ENCODE peak calls at places on chromosomes 4 and X, in seven cellular contexts. R is cardiac muscle cell, C is HL-60, L is neural progenitor cell, J is K562, T is colonic mucosa, G is iPS DF 6.9. F is an unnamed sample.

GRCh38 chrX:122703762-122704161 is 480.3 kb upstream of the GRIA3 start:
- DNase-seq in R (no peak), C (no peak), L (peak), J (no peak), T (no peak), G (no peak), F (no peak)

GRCh38 chr4:24768006-24768405 is 27.4 kb upstream of the SOD3 start:
- DNase-seq in R (no peak), C (no peak), L (no peak), J (no peak), T (no peak), G (no peak), F (no peak)

GRCh38 chr4:15498356-15498755 is 28.7 kb downstream of the CC2D2A start:
- DNase-seq in R (no peak), C (no peak), L (no peak), J (no peak), T (no peak), G (no peak), F (no peak)

GRCh38 chrX:11438767-11439166 is 145.6 kb downstream of the AMELX start:
- DNase-seq in R (no peak), C (no peak), L (no peak), J (no peak), T (no peak), G (no peak), F (no peak)

GRCh38 chr4:55753856-55754255 is 65.7 kb upstream of the EXOC1L start:
- DNase-seq in R (no peak), C (no peak), L (no peak), J (no peak), T (no peak), G (no peak), F (no peak)

GRCh38 chr4:117793786-117794369 is 240.4 kb upstream of the NDST3 start:
- DNase-seq in R (no peak), C (no peak), L (no peak), J (no peak), T (no peak), G (no peak), F (no peak)

GRCh38 chrX:3231766-3232165 is 114.7 kb downstream of the MXRA5 start:
- DNase-seq in R (no peak), C (no peak), L (no peak), J (no peak), T (no peak), G (no peak), F (no peak)

GRCh38 chr4:7760228-7760627 is 179.4 kb downstream of the AFAP1 start:
- DNase-seq in R (no peak), C (no peak), L (no peak), J (no peak), T (no peak), G (no peak), F (no peak)

GRCh38 chr4:145734576-145735329 is 54.8 kb downstream of the C4orf51 start:
- DNase-seq in R (no peak), C (no peak), L (no peak), J (peak), T (peak), G (no peak), F (no peak)

GRCh38 chr4:82491251-82491960 is 61.0 kb downstream of the ENOPH1 start:
- DNase-seq in R (no peak), C (no peak), L (no peak), J (no peak), T (no peak), G (no peak), F (no peak)

GRCh38 chrX:27995611-27996010 is 14.4 kb upstream of the DCAF8L1 start:
- DNase-seq in R (no peak), C (no peak), L (no peak), J (no peak), T (no peak), G (no peak), F (no peak)

GRCh38 chr4:186831574-186831973 is 107.9 kb upstream of the FAT1 start:
- DNase-seq in R (no peak), C (no peak), L (no peak), J (no peak), T (no peak), G (no peak), F (no peak)

GRCh38 chr4:71251266-71251665 is 87.6 kb upstream of the SLC4A4 start:
- DNase-seq in R (no peak), C (no peak), L (no peak), J (no peak), T (no peak), G (no peak), F (no peak)

GRCh38 chrX:19867411-19867732 is 20.0 kb downstream of the SH3KBP1 start:
- DNase-seq in R (no peak), C (no peak), L (no peak), J (no peak), T (no peak), G (no peak), F (no peak)

GRCh38 chrX:121093011-121093410 is 45.6 kb downstream of the GLUD2 start:
- DNase-seq in R (no peak), C (no peak), L (no peak), J (no peak), T (no peak), G (no peak), F (no peak)

GRCh38 chr4:152301381-152301780 is 234.5 kb downstream of the FBXW7 start:
- DNase-seq in R (no peak), C (no peak), L (no peak), J (no peak), T (no peak), G (no peak), F (no peak)

GRCh38 chr4:183430987-183431347 is 13.5 kb upstream of the CDKN2AIP start:
- DNase-seq in R (no peak), C (no peak), L (no peak), J (no peak), T (no peak), G (no peak), F (no peak)

GRCh38 chrX:9717376-9717775 is 48.3 kb downstream of the GPR143 start:
- DNase-seq in R (no peak), C (no peak), L (no peak), J (no peak), T (no peak), G (no peak), F (no peak)

GRCh38 chrX:129961180-129962083 is 21.0 kb upstream of the BCORL1 start:
- DNase-seq in R (peak), C (peak), L (peak), J (peak), T (peak), G (no peak), F (peak)

GRCh38 chr4:68283095-68283494 is 37.6 kb upstream of the TMPRSS11B start:
- DNase-seq in R (no peak), C (no peak), L (no peak), J (no peak), T (no peak), G (no peak), F (no peak)

GRCh38 chrX:18406531-18407266 is 18.7 kb upstream of the CDKL5 start:
- DNase-seq in R (no peak), C (no peak), L (no peak), J (no peak), T (no peak), G (no peak), F (no peak)

GRCh38 chrX:147174596-147174995 is 360.1 kb upstream of the CXorf51A start:
- DNase-seq in R (no peak), C (no peak), L (no peak), J (no peak), T (no peak), G (no peak), F (no peak)

GRCh38 chr4:8283631-8284121 is 14.1 kb downstream of the HTRA3 start:
- DNase-seq in R (no peak), C (no peak), L (no peak), J (peak), T (no peak), G (no peak), F (no peak)

GRCh38 chr4:60314367-60314766 is 885.8 kb upstream of the ADGRL3 start:
- DNase-seq in R (no peak), C (no peak), L (no peak), J (no peak), T (no peak), G (no peak), F (no peak)

GRCh38 chr4:54913751-54914526 is 211.5 kb downstream of the KDR start:
- DNase-seq in R (no peak), C (no peak), L (no peak), J (no peak), T (no peak), G (no peak), F (no peak)

GRCh38 chr4:69330345-69330744 is 50.1 kb downstream of the UGT2B28 start:
- DNase-seq in R (no peak), C (no peak), L (no peak), J (no peak), T (no peak), G (no peak), F (no peak)

GRCh38 chrX:100804780-100805179 is 15.4 kb upstream of the CSTF2 start:
- DNase-seq in R (no peak), C (no peak), L (no peak), J (no peak), T (no peak), G (no peak), F (no peak)

GRCh38 chr4:146435962-146436361 is 85.8 kb downstream of the SLC10A7 start:
- DNase-seq in R (no peak), C (no peak), L (no peak), J (no peak), T (no peak), G (no peak), F (no peak)

GRCh38 chr4:140057693-140058092 is 96.3 kb downstream of the MAML3 start:
- DNase-seq in R (no peak), C (peak), L (no peak), J (no peak), T (no peak), G (no peak), F (no peak)

GRCh38 chr4:75179510-75179909 is 246.6 kb downstream of the PARM1 start:
- DNase-seq in R (peak), C (no peak), L (no peak), J (no peak), T (no peak), G (no peak), F (no peak)

GRCh38 chr4:157018920-157019490 is 47.4 kb upstream of the PDGFC start:
- DNase-seq in R (no peak), C (no peak), L (no peak), J (no peak), T (no peak), G (no peak), F (no peak)

GRCh38 chrX:24561121-24561520 is 86.0 kb downstream of the PCYT1B start:
- DNase-seq in R (no peak), C (peak), L (peak), J (peak), T (no peak), G (no peak), F (peak)

GRCh38 chr4:103424853-103425252 is 226.7 kb upstream of the CENPE start:
- DNase-seq in R (no peak), C (no peak), L (peak), J (no peak), T (no peak), G (no peak), F (no peak)

GRCh38 chr4:147777456-147778091 is 45.7 kb downstream of the ARHGAP10 start:
- DNase-seq in R (no peak), C (no peak), L (no peak), J (no peak), T (no peak), G (no peak), F (no peak)

GRCh38 chr4:73345399-73345975 is 58.6 kb upstream of the ALB start:
- DNase-seq in R (no peak), C (no peak), L (no peak), J (no peak), T (no peak), G (no peak), F (no peak)

GRCh38 chr4:31071807-31072486 is 351.8 kb downstream of the PCDH7 start:
- DNase-seq in R (no peak), C (no peak), L (no peak), J (no peak), T (no peak), G (no peak), F (no peak)

DNA sequence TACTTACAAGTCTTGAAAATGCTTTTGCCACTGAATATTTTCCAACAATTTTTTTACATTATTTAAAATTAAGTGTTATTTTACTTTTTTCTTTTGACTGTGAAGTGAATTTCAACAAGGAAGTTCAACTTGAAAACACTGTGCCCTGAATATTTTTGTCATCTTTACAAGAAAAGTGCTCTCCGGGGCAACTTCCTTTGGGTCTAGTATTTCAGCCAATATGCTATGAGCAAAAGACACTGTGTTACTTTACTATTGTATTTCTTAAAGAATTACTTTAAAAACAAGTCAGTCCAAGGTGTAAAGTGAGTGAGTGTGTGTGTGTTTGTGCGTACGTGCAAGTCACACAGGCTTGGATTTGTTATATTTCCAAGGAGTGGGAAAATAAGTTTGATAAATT is 7.6 kb upstream of the USP53 start:
- DNase-seq in R (no peak), C (no peak), L (no peak), J (no peak), T (no peak), G (no peak), F (no peak)
- H3K4me3 ChIP-seq in R (no peak), C (no peak), L (no peak), J (no peak), T (no peak), G (no peak), F (no peak)

GRCh38 chrX:70445197-70445656 is 592 bp downstream of the DLG3 start:
- DNase-seq in R (no peak), C (no peak), L (no peak), J (no peak), T (no peak), G (no peak), F (no peak)
- H3K4me3 ChIP-seq in R (no peak), C (no peak), L (peak), J (no peak), T (no peak), G (peak), F (no peak)

GRCh38 chr4:88226143-88226542 is 58.2 kb downstream of the PPM1K start:
- DNase-seq in R (no peak), C (no peak), L (no peak), J (no peak), T (no peak), G (no peak), F (no peak)

GRCh38 chr4:88230953-88231835 is 53.2 kb downstream of the PPM1K start:
- DNase-seq in R (no peak), C (no peak), L (no peak), J (no peak), T (no peak), G (no peak), F (no peak)

GRCh38 chr4:88225216-88226107 is 58.9 kb downstream of the PPM1K start:
- DNase-seq in R (no peak), C (no peak), L (no peak), J (no peak), T (no peak), G (no peak), F (no peak)

GRCh38 chr4:88227734-88228133 is 56.6 kb downstream of the PPM1K start:
- DNase-seq in R (no peak), C (no peak), L (no peak), J (no peak), T (no peak), G (no peak), F (no peak)

DNA sequence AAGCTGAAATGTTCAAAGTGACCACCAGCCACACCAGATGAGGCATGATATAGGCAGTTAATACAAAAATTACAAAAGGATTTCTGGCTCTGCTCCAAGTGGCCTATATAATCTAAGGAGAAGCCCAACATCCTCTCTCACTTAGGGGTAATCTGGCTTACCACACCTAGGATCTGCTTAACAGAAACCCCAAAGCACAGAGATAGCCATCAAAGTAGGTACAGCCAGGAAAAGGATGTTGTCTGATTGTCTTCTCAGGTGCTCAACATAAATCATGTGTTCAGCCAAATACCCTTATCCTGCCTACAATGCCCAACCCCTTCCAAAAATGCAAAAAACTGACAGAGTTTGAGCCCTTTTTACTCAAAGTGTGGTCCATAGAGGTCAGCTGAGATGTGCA is 54.0 kb downstream of the PPM1K start:
- DNase-seq in R (no peak), C (no peak), L (no peak), J (no peak), T (no peak), G (no peak), F (peak)
- H3K4me3 ChIP-seq in R (no peak), C (no peak), L (no peak), J (no peak), T (no peak), G (no peak), F (no peak)

GRCh38 chr4:41145571-41146078 is 68.7 kb downstream of the APBB2 start:
- DNase-seq in R (no peak), C (no peak), L (peak), J (no peak), T (no peak), G (no peak), F (no peak)

GRCh38 chr4:41144812-41145211 is 69.5 kb downstream of the APBB2 start:
- DNase-seq in R (no peak), C (no peak), L (no peak), J (no peak), T (no peak), G (no peak), F (no peak)

GRCh38 chr4:41142946-41143720 is 71.2 kb downstream of the APBB2 start:
- DNase-seq in R (no peak), C (no peak), L (no peak), J (no peak), T (no peak), G (no peak), F (no peak)

GRCh38 chr4:41142356-41142755 is 72.0 kb downstream of the APBB2 start:
- DNase-seq in R (no peak), C (no peak), L (no peak), J (no peak), T (no peak), G (no peak), F (no peak)

DNA sequence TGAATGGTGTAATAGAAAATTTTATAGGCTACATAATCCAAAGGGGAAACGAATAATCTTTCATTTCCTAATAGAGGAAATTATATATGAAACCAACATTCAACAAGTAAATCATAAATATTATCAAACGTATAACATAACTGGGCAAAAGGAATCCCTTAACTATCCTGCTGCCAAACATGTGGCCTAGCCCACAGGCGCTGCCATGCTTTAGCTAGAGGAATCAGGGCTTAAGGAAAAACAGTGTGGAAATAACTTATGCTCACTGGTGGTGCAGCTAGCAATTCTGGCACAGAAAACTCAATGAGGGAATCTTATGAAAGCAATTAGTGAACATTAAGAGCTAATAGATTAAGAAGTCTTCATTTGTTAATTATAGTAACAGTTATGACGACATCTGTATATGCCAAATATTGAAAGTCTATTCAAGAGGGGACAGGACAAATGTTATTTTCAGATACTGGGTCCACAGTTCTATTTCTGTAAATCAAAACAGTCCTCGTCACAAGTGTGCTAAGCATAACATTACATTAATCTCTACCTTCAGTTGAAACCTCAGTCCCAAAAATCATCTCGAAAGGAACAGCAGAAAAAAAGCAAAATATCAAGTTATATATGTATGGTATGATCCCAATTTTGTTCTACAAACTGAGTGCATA is 70.5 kb downstream of the APBB2 start:
- DNase-seq in R (no peak), C (no peak), L (no peak), J (no peak), T (no peak), G (no peak), F (no peak)
- H3K4me3 ChIP-seq in R (no peak), C (no peak), L (no peak), J (no peak), T (no peak), G (no peak), F (no peak)

DNA sequence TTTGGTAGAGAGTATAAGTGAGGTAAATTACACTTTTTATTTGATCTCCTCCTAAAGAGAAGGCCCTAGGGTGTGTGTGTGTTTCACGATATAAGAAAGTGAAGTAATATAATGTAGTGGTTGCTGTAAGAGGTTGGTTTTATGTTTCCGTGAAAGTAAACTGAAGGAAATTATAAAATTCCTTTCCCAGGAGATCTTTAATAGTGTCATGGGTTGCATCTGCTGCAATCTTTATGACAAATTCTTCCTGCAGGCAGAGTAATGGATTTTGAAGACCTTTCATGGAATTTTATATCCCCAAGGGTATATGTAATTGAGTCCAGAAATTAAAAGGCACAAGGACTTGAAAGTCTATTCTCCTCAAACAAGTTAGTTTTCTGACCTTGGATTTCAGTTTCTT is 538.6 kb downstream of the ANKRD50 start:
- DNase-seq in R (no peak), C (no peak), L (no peak), J (no peak), T (no peak), G (no peak), F (no peak)
- H3K4me3 ChIP-seq in R (no peak), C (no peak), L (no peak), J (no peak), T (no peak), G (no peak), F (no peak)

GRCh38 chrX:153647461-153648357 is 706 bp downstream of the DUSP9 start:
- DNase-seq in R (no peak), C (no peak), L (peak), J (no peak), T (no peak), G (no peak), F (no peak)

GRCh38 chrX:153645151-153645550 is 1.9 kb upstream of the DUSP9 start:
- DNase-seq in R (no peak), C (no peak), L (no peak), J (no peak), T (no peak), G (no peak), F (no peak)

GRCh38 chrX:153648358-153649177 is 1.6 kb downstream of the DUSP9 start:
- DNase-seq in R (no peak), C (no peak), L (no peak), J (no peak), T (no peak), G (no peak), F (no peak)

GRCh38 chrX:153645921-153646481 is 1.0 kb upstream of the DUSP9 start:
- DNase-seq in R (no peak), C (no peak), L (no peak), J (no peak), T (no peak), G (no peak), F (no peak)

GRCh38 chrX:153646620-153647373 is at the start of gene DUSP9:
- DNase-seq in R (peak), C (no peak), L (peak), J (peak), T (peak), G (no peak), F (no peak)
- H3K4me3 ChIP-seq in R (peak), C (no peak), L (peak), J (peak), T (peak), G (peak), F (no peak)